ENCODE peak calls at places on chromosomes 7 and 10, in eight cellular contexts. One of them, this sample, is unnamed.

GRCh38 chr10:49768329-49768728 is 6.2 kb upstream of the OGDHL start:
- DNase-seq in body of pancreas: no peak
- DNase-seq in stimulated activated CD4-positive, alpha-beta T cell treated with anti-CD3 and anti-CD28 coated beads, Interleukin-1b, Interleukin-23, amount 100 ng/mL, for 4 hours: no peak
- DNase-seq in activated naive CD4-positive, alpha-beta T cell treated with anti-CD3 and anti-CD28 coated beads for 36 hours: no peak
- DNase-seq in left lobe of liver: no peak
- DNase-seq in effector memory CD4-positive, alpha-beta T cell: no peak
- DNase-seq in central memory CD4-positive, alpha-beta T cell: no peak
- DNase-seq in retina: peak; percentile 60
- DNase-seq in this sample: no peak

GRCh38 chr10:32095116-32095733 is 39.0 kb upstream of the KIF5B start:
- DNase-seq in left lobe of liver: no peak
- DNase-seq in central memory CD4-positive, alpha-beta T cell: no peak
- DNase-seq in body of pancreas: no peak
- DNase-seq in retina: no peak
- DNase-seq in activated naive CD4-positive, alpha-beta T cell treated with anti-CD3 and anti-CD28 coated beads for 36 hours: no peak
- DNase-seq in stimulated activated CD4-positive, alpha-beta T cell treated with anti-CD3 and anti-CD28 coated beads, Interleukin-1b, Interleukin-23, amount 100 ng/mL, for 4 hours: no peak
- DNase-seq in effector memory CD4-positive, alpha-beta T cell: no peak
- DNase-seq in this sample: no peak

GRCh38 chr7:155344270-155344617 is 46.6 kb downstream of the INSIG1 start:
- DNase-seq in left lobe of liver: no peak
- DNase-seq in activated naive CD4-positive, alpha-beta T cell treated with anti-CD3 and anti-CD28 coated beads for 36 hours: no peak
- DNase-seq in retina: no peak
- DNase-seq in body of pancreas: peak; percentile 4
- DNase-seq in effector memory CD4-positive, alpha-beta T cell: no peak
- DNase-seq in central memory CD4-positive, alpha-beta T cell: no peak
- DNase-seq in stimulated activated CD4-positive, alpha-beta T cell treated with anti-CD3 and anti-CD28 coated beads, Interleukin-1b, Interleukin-23, amount 100 ng/mL, for 4 hours: no peak
- DNase-seq in this sample: no peak

GRCh38 chr7:115906690-115907089 is 123.9 kb downstream of the TFEC start:
- DNase-seq in left lobe of liver: no peak
- DNase-seq in stimulated activated CD4-positive, alpha-beta T cell treated with anti-CD3 and anti-CD28 coated beads, Interleukin-1b, Interleukin-23, amount 100 ng/mL, for 4 hours: no peak
- DNase-seq in central memory CD4-positive, alpha-beta T cell: no peak
- DNase-seq in activated naive CD4-positive, alpha-beta T cell treated with anti-CD3 and anti-CD28 coated beads for 36 hours: no peak
- DNase-seq in body of pancreas: no peak
- DNase-seq in retina: no peak
- DNase-seq in effector memory CD4-positive, alpha-beta T cell: no peak
- DNase-seq in this sample: no peak

GRCh38 chr10:81297292-81297691 is 577.7 kb upstream of the NRG3 start:
- DNase-seq in central memory CD4-positive, alpha-beta T cell: no peak
- DNase-seq in retina: no peak
- DNase-seq in effector memory CD4-positive, alpha-beta T cell: no peak
- DNase-seq in left lobe of liver: no peak
- DNase-seq in activated naive CD4-positive, alpha-beta T cell treated with anti-CD3 and anti-CD28 coated beads for 36 hours: no peak
- DNase-seq in body of pancreas: no peak
- DNase-seq in stimulated activated CD4-positive, alpha-beta T cell treated with anti-CD3 and anti-CD28 coated beads, Interleukin-1b, Interleukin-23, amount 100 ng/mL, for 4 hours: no peak
- DNase-seq in this sample: no peak

GRCh38 chr10:126910798-126911197 is 5.6 kb downstream of the DOCK1 start:
- DNase-seq in body of pancreas: no peak
- DNase-seq in stimulated activated CD4-positive, alpha-beta T cell treated with anti-CD3 and anti-CD28 coated beads, Interleukin-1b, Interleukin-23, amount 100 ng/mL, for 4 hours: no peak
- DNase-seq in central memory CD4-positive, alpha-beta T cell: no peak
- DNase-seq in left lobe of liver: no peak
- DNase-seq in retina: no peak
- DNase-seq in activated naive CD4-positive, alpha-beta T cell treated with anti-CD3 and anti-CD28 coated beads for 36 hours: no peak
- DNase-seq in effector memory CD4-positive, alpha-beta T cell: no peak
- DNase-seq in this sample: no peak

GRCh38 chr7:24713850-24714675 is 43.2 kb downstream of the GSDME start:
- DNase-seq in stimulated activated CD4-positive, alpha-beta T cell treated with anti-CD3 and anti-CD28 coated beads, Interleukin-1b, Interleukin-23, amount 100 ng/mL, for 4 hours: no peak
- DNase-seq in body of pancreas: no peak
- DNase-seq in activated naive CD4-positive, alpha-beta T cell treated with anti-CD3 and anti-CD28 coated beads for 36 hours: no peak
- DNase-seq in effector memory CD4-positive, alpha-beta T cell: no peak
- DNase-seq in central memory CD4-positive, alpha-beta T cell: no peak
- DNase-seq in retina: no peak
- DNase-seq in left lobe of liver: no peak
- DNase-seq in this sample: no peak

GRCh38 chr7:30626984-30627383 is 32.3 kb downstream of the GARS1 start:
- DNase-seq in retina: no peak
- DNase-seq in activated naive CD4-positive, alpha-beta T cell treated with anti-CD3 and anti-CD28 coated beads for 36 hours: no peak
- DNase-seq in effector memory CD4-positive, alpha-beta T cell: no peak
- DNase-seq in stimulated activated CD4-positive, alpha-beta T cell treated with anti-CD3 and anti-CD28 coated beads, Interleukin-1b, Interleukin-23, amount 100 ng/mL, for 4 hours: no peak
- DNase-seq in body of pancreas: no peak
- DNase-seq in central memory CD4-positive, alpha-beta T cell: no peak
- DNase-seq in left lobe of liver: no peak
- DNase-seq in this sample: no peak

GRCh38 chr7:37921876-37922275 is 1.4 kb downstream of the EPDR1 start:
- DNase-seq in activated naive CD4-positive, alpha-beta T cell treated with anti-CD3 and anti-CD28 coated beads for 36 hours: no peak
- DNase-seq in stimulated activated CD4-positive, alpha-beta T cell treated with anti-CD3 and anti-CD28 coated beads, Interleukin-1b, Interleukin-23, amount 100 ng/mL, for 4 hours: no peak
- DNase-seq in left lobe of liver: no peak
- DNase-seq in effector memory CD4-positive, alpha-beta T cell: no peak
- DNase-seq in retina: no peak
- DNase-seq in central memory CD4-positive, alpha-beta T cell: no peak
- DNase-seq in body of pancreas: no peak
- DNase-seq in this sample: no peak

GRCh38 chr10:93481931-93482834 is at the start of gene MYOF:
- DNase-seq in activated naive CD4-positive, alpha-beta T cell treated with anti-CD3 and anti-CD28 coated beads for 36 hours: peak; percentile 76
- DNase-seq in stimulated activated CD4-positive, alpha-beta T cell treated with anti-CD3 and anti-CD28 coated beads, Interleukin-1b, Interleukin-23, amount 100 ng/mL, for 4 hours: peak; percentile 38
- DNase-seq in central memory CD4-positive, alpha-beta T cell: peak; percentile 53
- DNase-seq in retina: peak; percentile 65
- DNase-seq in left lobe of liver: no peak
- DNase-seq in effector memory CD4-positive, alpha-beta T cell: peak; percentile 29
- DNase-seq in body of pancreas: peak; percentile 71
- DNase-seq in this sample: no peak

GRCh38 chr7:416761-417624 is 102.7 kb downstream of the PDGFA start:
- DNase-seq in effector memory CD4-positive, alpha-beta T cell: no peak
- DNase-seq in left lobe of liver: no peak
- DNase-seq in stimulated activated CD4-positive, alpha-beta T cell treated with anti-CD3 and anti-CD28 coated beads, Interleukin-1b, Interleukin-23, amount 100 ng/mL, for 4 hours: no peak
- DNase-seq in activated naive CD4-positive, alpha-beta T cell treated with anti-CD3 and anti-CD28 coated beads for 36 hours: no peak
- DNase-seq in central memory CD4-positive, alpha-beta T cell: no peak
- DNase-seq in body of pancreas: peak; percentile 8
- DNase-seq in retina: no peak
- DNase-seq in this sample: no peak

GRCh38 chr10:1382711-1383110 is 326.5 kb downstream of the WDR37 start:
- DNase-seq in central memory CD4-positive, alpha-beta T cell: no peak
- DNase-seq in retina: no peak
- DNase-seq in body of pancreas: no peak
- DNase-seq in effector memory CD4-positive, alpha-beta T cell: no peak
- DNase-seq in left lobe of liver: peak; percentile 34
- DNase-seq in activated naive CD4-positive, alpha-beta T cell treated with anti-CD3 and anti-CD28 coated beads for 36 hours: no peak
- DNase-seq in stimulated activated CD4-positive, alpha-beta T cell treated with anti-CD3 and anti-CD28 coated beads, Interleukin-1b, Interleukin-23, amount 100 ng/mL, for 4 hours: no peak
- DNase-seq in this sample: peak; percentile 33

GRCh38 chr7:136030867-136031318 is 53.7 kb upstream of the MTPN start:
- DNase-seq in activated naive CD4-positive, alpha-beta T cell treated with anti-CD3 and anti-CD28 coated beads for 36 hours: peak; percentile 38
- DNase-seq in central memory CD4-positive, alpha-beta T cell: no peak
- DNase-seq in effector memory CD4-positive, alpha-beta T cell: no peak
- DNase-seq in body of pancreas: no peak
- DNase-seq in retina: no peak
- DNase-seq in left lobe of liver: no peak
- DNase-seq in stimulated activated CD4-positive, alpha-beta T cell treated with anti-CD3 and anti-CD28 coated beads, Interleukin-1b, Interleukin-23, amount 100 ng/mL, for 4 hours: no peak
- DNase-seq in this sample: no peak

GRCh38 chr10:35336084-35336831 is at the start of gene CCNY:
- DNase-seq in stimulated activated CD4-positive, alpha-beta T cell treated with anti-CD3 and anti-CD28 coated beads, Interleukin-1b, Interleukin-23, amount 100 ng/mL, for 4 hours: peak; percentile 72
- DNase-seq in effector memory CD4-positive, alpha-beta T cell: peak; percentile 67
- DNase-seq in left lobe of liver: peak; percentile 85
- DNase-seq in retina: peak; percentile 82
- DNase-seq in central memory CD4-positive, alpha-beta T cell: peak; percentile 72
- DNase-seq in body of pancreas: peak; percentile 83
- DNase-seq in activated naive CD4-positive, alpha-beta T cell treated with anti-CD3 and anti-CD28 coated beads for 36 hours: peak; percentile 81
- DNase-seq in this sample: peak; percentile 76

GRCh38 chr10:86401588-86402282 is 35.1 kb upstream of the GRID1 start:
- DNase-seq in retina: no peak
- DNase-seq in effector memory CD4-positive, alpha-beta T cell: no peak
- DNase-seq in activated naive CD4-positive, alpha-beta T cell treated with anti-CD3 and anti-CD28 coated beads for 36 hours: peak; percentile 37
- DNase-seq in left lobe of liver: peak; percentile 54
- DNase-seq in central memory CD4-positive, alpha-beta T cell: no peak
- DNase-seq in body of pancreas: peak; percentile 52
- DNase-seq in stimulated activated CD4-positive, alpha-beta T cell treated with anti-CD3 and anti-CD28 coated beads, Interleukin-1b, Interleukin-23, amount 100 ng/mL, for 4 hours: peak; percentile 34
- DNase-seq in this sample: no peak

GRCh38 chr7:42611529-42611928 is 300.3 kb downstream of the C7orf25 start:
- DNase-seq in retina: no peak
- DNase-seq in stimulated activated CD4-positive, alpha-beta T cell treated with anti-CD3 and anti-CD28 coated beads, Interleukin-1b, Interleukin-23, amount 100 ng/mL, for 4 hours: no peak
- DNase-seq in activated naive CD4-positive, alpha-beta T cell treated with anti-CD3 and anti-CD28 coated beads for 36 hours: no peak
- DNase-seq in left lobe of liver: no peak
- DNase-seq in central memory CD4-positive, alpha-beta T cell: no peak
- DNase-seq in effector memory CD4-positive, alpha-beta T cell: no peak
- DNase-seq in body of pancreas: no peak
- DNase-seq in this sample: no peak

GRCh38 chr10:103763374-103764202 is 91.8 kb downstream of the SH3PXD2A start:
- DNase-seq in retina: no peak
- DNase-seq in central memory CD4-positive, alpha-beta T cell: peak; percentile 32
- DNase-seq in stimulated activated CD4-positive, alpha-beta T cell treated with anti-CD3 and anti-CD28 coated beads, Interleukin-1b, Interleukin-23, amount 100 ng/mL, for 4 hours: no peak
- DNase-seq in activated naive CD4-positive, alpha-beta T cell treated with anti-CD3 and anti-CD28 coated beads for 36 hours: peak; percentile 55
- DNase-seq in body of pancreas: no peak
- DNase-seq in left lobe of liver: no peak
- DNase-seq in effector memory CD4-positive, alpha-beta T cell: no peak
- DNase-seq in this sample: no peak

GRCh38 chr7:24891173-24891787 is 88.7 kb downstream of the OSBPL3 start:
- DNase-seq in left lobe of liver: no peak
- DNase-seq in activated naive CD4-positive, alpha-beta T cell treated with anti-CD3 and anti-CD28 coated beads for 36 hours: no peak
- DNase-seq in effector memory CD4-positive, alpha-beta T cell: no peak
- DNase-seq in body of pancreas: no peak
- DNase-seq in retina: no peak
- DNase-seq in stimulated activated CD4-positive, alpha-beta T cell treated with anti-CD3 and anti-CD28 coated beads, Interleukin-1b, Interleukin-23, amount 100 ng/mL, for 4 hours: no peak
- DNase-seq in central memory CD4-positive, alpha-beta T cell: no peak
- DNase-seq in this sample: no peak

GRCh38 chr7:75950111-75950681 is 35.2 kb downstream of the POR start:
- DNase-seq in left lobe of liver: no peak
- DNase-seq in retina: no peak
- DNase-seq in effector memory CD4-positive, alpha-beta T cell: no peak
- DNase-seq in body of pancreas: peak; percentile 47
- DNase-seq in activated naive CD4-positive, alpha-beta T cell treated with anti-CD3 and anti-CD28 coated beads for 36 hours: no peak
- DNase-seq in central memory CD4-positive, alpha-beta T cell: no peak
- DNase-seq in stimulated activated CD4-positive, alpha-beta T cell treated with anti-CD3 and anti-CD28 coated beads, Interleukin-1b, Interleukin-23, amount 100 ng/mL, for 4 hours: no peak
- DNase-seq in this sample: no peak

GRCh38 chr7:33432825-33433224 is 303.5 kb downstream of the BBS9 start:
- DNase-seq in retina: no peak
- DNase-seq in effector memory CD4-positive, alpha-beta T cell: no peak
- DNase-seq in body of pancreas: no peak
- DNase-seq in activated naive CD4-positive, alpha-beta T cell treated with anti-CD3 and anti-CD28 coated beads for 36 hours: no peak
- DNase-seq in stimulated activated CD4-positive, alpha-beta T cell treated with anti-CD3 and anti-CD28 coated beads, Interleukin-1b, Interleukin-23, amount 100 ng/mL, for 4 hours: no peak
- DNase-seq in left lobe of liver: no peak
- DNase-seq in central memory CD4-positive, alpha-beta T cell: no peak
- DNase-seq in this sample: no peak

GRCh38 chr7:17787257-17787656 is 153.0 kb downstream of the SNX13 start:
- DNase-seq in body of pancreas: no peak
- DNase-seq in central memory CD4-positive, alpha-beta T cell: no peak
- DNase-seq in retina: no peak
- DNase-seq in left lobe of liver: no peak
- DNase-seq in effector memory CD4-positive, alpha-beta T cell: no peak
- DNase-seq in stimulated activated CD4-positive, alpha-beta T cell treated with anti-CD3 and anti-CD28 coated beads, Interleukin-1b, Interleukin-23, amount 100 ng/mL, for 4 hours: no peak
- DNase-seq in activated naive CD4-positive, alpha-beta T cell treated with anti-CD3 and anti-CD28 coated beads for 36 hours: no peak
- DNase-seq in this sample: no peak

GRCh38 chr7:44103941-44104879 is at the start of gene AEBP1:
- DNase-seq in left lobe of liver: no peak
- DNase-seq in central memory CD4-positive, alpha-beta T cell: no peak
- DNase-seq in retina: peak; percentile 46
- DNase-seq in effector memory CD4-positive, alpha-beta T cell: no peak
- DNase-seq in activated naive CD4-positive, alpha-beta T cell treated with anti-CD3 and anti-CD28 coated beads for 36 hours: peak; percentile 59
- DNase-seq in body of pancreas: no peak
- DNase-seq in stimulated activated CD4-positive, alpha-beta T cell treated with anti-CD3 and anti-CD28 coated beads, Interleukin-1b, Interleukin-23, amount 100 ng/mL, for 4 hours: no peak
- DNase-seq in this sample: no peak

GRCh38 chr7:107696330-107696946 is 35.8 kb downstream of the SLC26A4 start:
- DNase-seq in retina: no peak
- DNase-seq in stimulated activated CD4-positive, alpha-beta T cell treated with anti-CD3 and anti-CD28 coated beads, Interleukin-1b, Interleukin-23, amount 100 ng/mL, for 4 hours: no peak
- DNase-seq in effector memory CD4-positive, alpha-beta T cell: no peak
- DNase-seq in body of pancreas: no peak
- DNase-seq in central memory CD4-positive, alpha-beta T cell: no peak
- DNase-seq in activated naive CD4-positive, alpha-beta T cell treated with anti-CD3 and anti-CD28 coated beads for 36 hours: no peak
- DNase-seq in left lobe of liver: no peak
- DNase-seq in this sample: no peak

GRCh38 chr7:44157116-44158059 is 16.3 kb upstream of the MYL7 start:
- DNase-seq in left lobe of liver: no peak
- DNase-seq in central memory CD4-positive, alpha-beta T cell: no peak
- DNase-seq in body of pancreas: no peak
- DNase-seq in effector memory CD4-positive, alpha-beta T cell: no peak
- DNase-seq in stimulated activated CD4-positive, alpha-beta T cell treated with anti-CD3 and anti-CD28 coated beads, Interleukin-1b, Interleukin-23, amount 100 ng/mL, for 4 hours: no peak
- DNase-seq in activated naive CD4-positive, alpha-beta T cell treated with anti-CD3 and anti-CD28 coated beads for 36 hours: no peak
- DNase-seq in retina: peak; percentile 44
- DNase-seq in this sample: no peak

GRCh38 chr10:71968553-71969474 is 4.6 kb downstream of the CHST3 start:
- DNase-seq in central memory CD4-positive, alpha-beta T cell: no peak
- DNase-seq in activated naive CD4-positive, alpha-beta T cell treated with anti-CD3 and anti-CD28 coated beads for 36 hours: no peak
- DNase-seq in left lobe of liver: no peak
- DNase-seq in effector memory CD4-positive, alpha-beta T cell: no peak
- DNase-seq in stimulated activated CD4-positive, alpha-beta T cell treated with anti-CD3 and anti-CD28 coated beads, Interleukin-1b, Interleukin-23, amount 100 ng/mL, for 4 hours: no peak
- DNase-seq in body of pancreas: no peak
- DNase-seq in retina: no peak
- DNase-seq in this sample: no peak

GRCh38 chr7:27779873-27780272 is 39.9 kb downstream of the TAX1BP1 start:
- DNase-seq in effector memory CD4-positive, alpha-beta T cell: no peak
- DNase-seq in body of pancreas: no peak
- DNase-seq in central memory CD4-positive, alpha-beta T cell: no peak
- DNase-seq in retina: no peak
- DNase-seq in left lobe of liver: no peak
- DNase-seq in activated naive CD4-positive, alpha-beta T cell treated with anti-CD3 and anti-CD28 coated beads for 36 hours: no peak
- DNase-seq in stimulated activated CD4-positive, alpha-beta T cell treated with anti-CD3 and anti-CD28 coated beads, Interleukin-1b, Interleukin-23, amount 100 ng/mL, for 4 hours: no peak
- DNase-seq in this sample: no peak